ENCODE peak calls at places on chromosome 10, in nine cellular contexts. V is pancreas, A is sigmoid colon, X is brain microvascular endothelial cell, K is GM13977, R is OCI-LY7, B is HL-60, H is RWPE1, N is PC-9. C is an unnamed sample.

GRCh38 chr10:132163826-132164515 is 22.8 kb upstream of the DPYSL4 start:
- DNase-seq in X (no peak), K (no peak), R (no peak), B (no peak), N (no peak), A (no peak), V (no peak), H (no peak), C (peak; percentile 65)

GRCh38 chr10:101569465-101569837 is 18.6 kb downstream of the POLL start:
- DNase-seq in R (no peak), N (no peak), K (no peak), V (no peak), X (no peak), A (peak; percentile 58), B (no peak), H (no peak), C (peak; percentile 76)

GRCh38 chr10:118407026-118407425 is 64.9 kb upstream of the FAM204A start:
- DNase-seq in K (no peak), N (no peak), R (no peak), H (no peak), X (no peak), V (no peak), B (no peak), A (no peak), C (no peak)

GRCh38 chr10:19518109-19518508 is 298.1 kb upstream of the PLXDC2 start:
- DNase-seq in V (no peak), B (no peak), K (no peak), H (no peak), X (no peak), A (no peak), R (no peak), N (no peak), C (no peak)

GRCh38 chr10:115093776-115094361 is 704 bp downstream of the ATRNL1 start:
- DNase-seq in N (no peak), R (no peak), K (peak; percentile 70), V (peak; percentile 34), A (no peak), B (no peak), H (no peak), X (no peak), C (no peak)

GRCh38 chr10:45476559-45476958 is 102.5 kb downstream of the ALOX5 start:
- DNase-seq in H (no peak), V (no peak), B (no peak), A (no peak), K (no peak), N (no peak), X (no peak), R (no peak), C (no peak)

GRCh38 chr10:6088721-6089333 is at the start of gene RBM17:
- DNase-seq in R (peak; percentile 98), V (peak; percentile 98), X (peak; percentile 93), A (peak; percentile 99), N (peak; percentile 69), K (peak; percentile 96), B (peak; percentile 80), H (peak; percentile 84), C (peak; percentile 95)

GRCh38 chr10:84256510-84257342 is 11.9 kb downstream of the RGR start:
- DNase-seq in R (no peak), B (peak; percentile 1), A (no peak), K (no peak), N (no peak), X (peak; percentile 31), H (no peak), V (peak; percentile 40), C (no peak)

GRCh38 chr10:55358539-55358938 is 557.5 kb upstream of the PCDH15 start:
- DNase-seq in V (no peak), B (no peak), N (no peak), R (no peak), K (no peak), X (no peak), A (no peak), H (no peak), C (no peak)

GRCh38 chr10:99676435-99676834 is 17.1 kb downstream of the ENTPD7 start:
- DNase-seq in X (peak; percentile 78), N (peak; percentile 37), A (no peak), H (no peak), R (no peak), V (no peak), K (no peak), B (no peak), C (no peak)

GRCh38 chr10:71302874-71303568 is 16.0 kb upstream of the SLC29A3 start:
- DNase-seq in N (peak; percentile 67), R (peak; percentile 79), K (peak; percentile 61), V (no peak), X (peak; percentile 40), A (no peak), B (no peak), H (peak; percentile 66), C (no peak)
- TF ChIP-seq CTCF in N (peak; percentile 76), R (peak; percentile 78), K (peak; percentile 62), V (peak; percentile 20), X (peak; percentile 60), A (no peak), B (peak; percentile 45), H (peak; percentile 59), C (peak; percentile 80)

DNA sequence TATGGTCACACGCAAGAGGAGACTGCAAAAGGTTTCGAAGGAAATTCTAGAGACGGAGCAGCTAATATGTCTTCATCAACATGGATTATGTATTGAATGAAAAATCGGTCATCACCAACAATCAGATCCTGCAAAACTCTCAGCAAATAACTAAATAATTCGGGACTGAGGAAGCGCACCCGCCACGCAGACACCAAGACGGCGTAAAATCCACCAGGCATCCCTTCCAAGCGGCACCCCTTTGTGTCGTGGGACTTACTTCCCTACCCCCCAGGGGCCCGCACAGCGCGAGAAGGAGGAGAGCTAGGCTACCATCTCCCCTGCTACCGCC is 749 bp downstream of the ARL3 start:
- DNase-seq in V (no peak), A (no peak), N (no peak), R (no peak), K (no peak), B (peak; percentile 62), X (no peak), H (no peak), C (no peak)
- TF ChIP-seq CTCF in V (no peak), A (peak; percentile 20), N (no peak), R (no peak), K (peak; percentile 22), B (no peak), X (no peak), H (peak; percentile 27), C (no peak)

GRCh38 chr10:33116293-33116697 is 158.3 kb upstream of the ITGB1 start:
- DNase-seq in A (no peak), K (no peak), H (no peak), R (peak; percentile 55), X (peak; percentile 59), N (no peak), V (peak; percentile 24), B (no peak), C (no peak)
- TF ChIP-seq CTCF in A (no peak), K (no peak), H (no peak), R (peak; percentile 82), X (peak; percentile 79), N (peak; percentile 43), V (no peak), B (no peak), C (peak; percentile 82)

GRCh38 chr10:88745633-88746032 is 14.2 kb upstream of the LIPN start:
- DNase-seq in X (no peak), K (no peak), V (no peak), H (no peak), A (no peak), R (no peak), N (no peak), B (no peak), C (no peak)

GRCh38 chr10:88743999-88744398 is 15.8 kb upstream of the LIPN start:
- DNase-seq in H (no peak), A (no peak), N (no peak), X (no peak), K (no peak), B (no peak), V (no peak), R (no peak), C (no peak)
- TF ChIP-seq CTCF in H (no peak), A (no peak), N (no peak), X (no peak), K (no peak), B (no peak), V (no peak), R (no peak), C (no peak)

DNA sequence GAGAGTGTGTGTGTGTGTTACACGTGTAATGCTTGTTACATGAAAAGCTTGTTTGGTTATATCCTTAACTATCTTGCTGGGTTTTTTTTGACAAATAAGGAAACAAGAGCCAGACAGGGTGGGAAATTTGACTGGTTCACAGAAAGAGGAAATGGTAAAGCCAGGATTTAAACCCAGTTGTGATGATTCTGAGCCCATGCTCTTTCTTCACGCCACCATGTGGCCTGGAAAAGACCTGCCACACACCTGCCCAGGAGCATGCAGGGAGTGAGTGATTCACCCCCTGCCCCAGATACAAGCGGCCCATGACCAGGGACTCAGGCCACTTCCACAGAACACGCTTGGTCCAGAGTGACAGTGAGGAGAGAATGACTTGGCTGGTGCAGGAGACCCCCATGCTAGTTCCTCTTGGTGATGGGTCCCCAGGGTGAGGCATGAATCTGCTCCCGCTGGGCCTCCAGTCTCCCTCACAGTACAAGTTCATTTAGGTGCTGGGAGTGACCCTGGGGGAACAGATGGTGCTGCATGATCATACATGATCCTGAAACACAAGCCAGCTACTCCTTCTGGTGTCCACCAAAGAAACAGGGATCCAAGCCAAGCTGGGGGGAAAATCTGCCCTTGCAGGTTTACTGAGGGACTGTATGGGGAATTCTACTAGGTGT is 21.0 kb upstream of the EIF5AL1 start:
- DNase-seq in R (peak; percentile 8), B (no peak), H (no peak), V (no peak), X (no peak), N (no peak), A (no peak), K (peak; percentile 30), C (no peak)
- TF ChIP-seq CTCF in R (peak; percentile 55), B (no peak), H (no peak), V (no peak), X (no peak), N (peak; percentile 36), A (no peak), K (peak; percentile 23), C (no peak)

GRCh38 chr10:3067045-3067858 is at the start of gene PFKP:
- DNase-seq in R (peak; percentile 64), V (no peak), N (no peak), K (peak; percentile 90), X (no peak), B (no peak), H (peak; percentile 41), A (peak; percentile 71), C (no peak)
- TF ChIP-seq CTCF in R (no peak), V (no peak), N (no peak), K (no peak), X (no peak), B (no peak), H (no peak), A (no peak), C (no peak)

GRCh38 chr10:106707657-106708056 is 456.8 kb downstream of the SORCS1 start:
- DNase-seq in A (no peak), H (no peak), K (no peak), V (no peak), N (no peak), X (no peak), B (no peak), R (no peak), C (no peak)

GRCh38 chr10:106711313-106711906 is 453.1 kb downstream of the SORCS1 start:
- DNase-seq in A (no peak), K (peak; percentile 61), X (no peak), R (peak; percentile 49), H (peak; percentile 39), V (peak; percentile 36), N (no peak), B (peak; percentile 27), C (no peak)

GRCh38 chr10:106708521-106708920 is 456.0 kb downstream of the SORCS1 start:
- DNase-seq in H (no peak), K (no peak), B (no peak), A (no peak), R (no peak), V (no peak), X (no peak), N (no peak), C (no peak)

GRCh38 chr10:106705576-106706526 is 458.7 kb downstream of the SORCS1 start:
- DNase-seq in X (peak; percentile 22), N (no peak), K (peak; percentile 44), R (peak; percentile 56), V (peak; percentile 60), A (peak; percentile 81), H (peak; percentile 59), B (peak; percentile 5), C (no peak)
- TF ChIP-seq CTCF in X (peak; percentile 81), N (peak; percentile 72), K (peak; percentile 88), R (peak; percentile 93), V (peak; percentile 65), A (peak; percentile 25), H (peak; percentile 79), B (peak; percentile 79), C (peak; percentile 85)

C was measured in chondrocyte.